ENCODE peak calls at places on chromosomes 13 and 19, in four cellular contexts. Q, E, A and X are unnamed samples.

GRCh38 chr13:67273001-67273400 is 42.9 kb upstream of the PCDH9 start:
- DNase-seq in Q (no peak), E (no peak), A (no peak), X (no peak)

GRCh38 chr19:19185853-19186728 is 5.9 kb downstream of the BORCS8 start:
- DNase-seq in Q (peak; percentile 70), E (no peak), A (peak; percentile 66), X (no peak)

GRCh38 chr19:54873990-54874389 is at the start of gene FCAR:
- DNase-seq in Q (no peak), E (no peak), A (no peak), X (no peak)

GRCh38 chr13:32837307-32837972 is 178.8 kb upstream of the KL start:
- DNase-seq in Q (no peak), E (no peak), A (no peak), X (no peak)

GRCh38 chr13:20439261-20439660 is 86.4 kb downstream of the CRYL1 start:
- DNase-seq in Q (no peak), E (no peak), A (no peak), X (no peak)

GRCh38 chr13:44004881-44005280 is 125.2 kb downstream of the LACC1 start:
- DNase-seq in Q (no peak), E (no peak), A (no peak), X (no peak)

GRCh38 chr19:1266818-1267440 is 2.2 kb upstream of the CIRBP start:
- DNase-seq in Q (peak; percentile 89), E (no peak), A (no peak), X (no peak)

GRCh38 chr13:24865158-24865557 is 101.2 kb downstream of the RNF17 start:
- DNase-seq in Q (no peak), E (no peak), A (no peak), X (no peak)

GRCh38 chr19:20247016-20247683 is 80.1 kb downstream of the ZNF486 start:
- DNase-seq in Q (peak; percentile 45), E (no peak), A (no peak), X (no peak)

GRCh38 chr19:47227347-47228167 is 3.4 kb downstream of the BBC3 start:
- DNase-seq in Q (peak; percentile 86), E (peak; percentile 74), A (peak; percentile 97), X (peak; percentile 58)

GRCh38 chr13:100796463-100796862 is 121.9 kb upstream of the TMTC4 start:
- DNase-seq in Q (no peak), E (no peak), A (no peak), X (no peak)

GRCh38 chr19:36939153-36939552 is 23.0 kb downstream of the ZNF568 start:
- DNase-seq in Q (no peak), E (no peak), A (no peak), X (no peak)

GRCh38 chr19:54329476-54330165 is 9.3 kb downstream of the LILRA4 start:
- DNase-seq in Q (no peak), E (no peak), A (no peak), X (no peak)

GRCh38 chr19:13079542-13079986 is 23.1 kb downstream of the LYL1 start:
- DNase-seq in Q (no peak), E (no peak), A (no peak), X (no peak)

GRCh38 chr19:42113641-42114348 is 18.5 kb downstream of the POU2F2 start:
- DNase-seq in Q (peak; percentile 46), E (no peak), A (no peak), X (no peak)

GRCh38 chr13:27969073-27969865 is at the start of gene CDX2:
- DNase-seq in Q (no peak), E (no peak), A (peak; percentile 96), X (no peak)

GRCh38 chr19:36150586-36150985 is 1.7 kb downstream of the COX7A1 start:
- DNase-seq in Q (no peak), E (no peak), A (no peak), X (no peak)

GRCh38 chr13:59301166-59301551 is 862.6 kb downstream of the DIAPH3 start:
- DNase-seq in Q (no peak), E (no peak), A (no peak), X (no peak)

GRCh38 chr13:110570886-110571285 is 9.4 kb upstream of the RAB20 start:
- DNase-seq in Q (no peak), E (no peak), A (no peak), X (no peak)

GRCh38 chr19:56217039-56217949 is 15.2 kb downstream of the ZSCAN5C start:
- DNase-seq in Q (peak; percentile 50), E (no peak), A (no peak), X (no peak)

GRCh38 chr19:2213799-2214198 is 22.3 kb downstream of the PLEKHJ1 start:
- DNase-seq in Q (no peak), E (no peak), A (no peak), X (no peak)

GRCh38 chr13:92315265-92315664 is 911.3 kb upstream of the GPC6 start:
- DNase-seq in Q (no peak), E (no peak), A (no peak), X (no peak)

GRCh38 chr19:50964266-50964665 is 5.1 kb downstream of the KLK6 start:
- DNase-seq in Q (no peak), E (no peak), A (no peak), X (no peak)

GRCh38 chr19:50969413-50969760 is at the start of gene KLK6:
- DNase-seq in Q (no peak), E (no peak), A (no peak), X (no peak)

GRCh38 chr19:50963381-50963780 is 6.0 kb downstream of the KLK6 start:
- DNase-seq in Q (no peak), E (no peak), A (no peak), X (no peak)

GRCh38 chr19:50968709-50969412 is 530 bp downstream of the KLK6 start:
- DNase-seq in Q (no peak), E (no peak), A (peak; percentile 67), X (no peak)

DNA sequence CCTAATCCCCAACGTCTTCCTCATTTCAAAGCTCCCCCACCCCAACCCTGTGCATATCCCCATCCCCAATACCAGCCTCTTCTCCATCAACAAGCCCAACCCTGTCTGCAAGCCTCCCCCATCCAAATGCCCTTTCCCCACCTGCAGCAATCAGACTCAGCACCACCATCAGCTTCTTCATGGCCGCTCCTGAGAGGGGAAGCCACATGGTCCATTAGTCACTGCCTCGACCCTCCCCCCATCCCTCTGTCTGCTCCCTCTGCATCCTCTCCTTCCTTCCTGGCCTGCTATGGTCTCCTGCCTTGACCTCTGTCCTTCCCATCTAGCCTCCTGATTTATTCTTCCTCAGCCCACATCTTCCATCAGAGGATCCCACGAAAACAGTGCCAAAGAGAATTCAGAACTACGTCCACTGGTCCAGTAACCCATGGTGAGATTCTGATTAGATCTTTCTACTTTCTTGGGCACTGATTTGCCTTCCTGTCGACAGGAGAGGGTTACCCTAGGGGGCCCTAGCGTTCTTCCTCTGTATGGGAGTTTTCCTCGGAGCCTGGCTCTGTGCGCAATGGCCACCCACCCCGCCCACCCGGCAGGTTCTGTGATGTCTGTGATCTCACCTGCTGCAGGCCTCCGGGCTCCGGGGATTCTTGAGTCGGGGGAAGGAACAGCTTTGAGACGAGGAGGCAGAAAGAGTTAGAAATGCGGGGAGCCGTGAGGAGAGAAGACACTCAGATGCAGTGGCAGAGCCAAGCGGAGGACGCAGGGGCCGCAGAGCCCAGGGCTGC is 1.3 kb downstream of the KLK6 start:
- DNase-seq in Q (no peak), E (no peak), A (no peak), X (no peak)
- TF ChIP-seq CTCF in Q (no peak), E (no peak), A (no peak), X (no peak)

GRCh38 chr19:3671680-3672574 is 28.3 kb downstream of the PIP5K1C start:
- DNase-seq in Q (no peak), E (no peak), A (no peak), X (no peak)
- TF ChIP-seq CTCF in Q (no peak), E (no peak), A (no peak), X (no peak)

GRCh38 chr13:113818700-113819295 is 45.1 kb downstream of the GAS6 start:
- DNase-seq in Q (no peak), E (no peak), A (no peak), X (no peak)
- TF ChIP-seq CTCF in Q (no peak), E (no peak), A (no peak), X (no peak)

GRCh38 chr13:94549241-94550029 is 46.5 kb downstream of the TGDS start:
- DNase-seq in Q (peak; percentile 82), E (peak; percentile 67), A (peak; percentile 93), X (peak; percentile 93)
- TF ChIP-seq CTCF in Q (no peak), E (no peak), A (no peak), X (no peak)